ENCODE peak calls at places on chromosomes 6 and 20, in seven cellular contexts. N is adrenal gland; T is CD4-positive, alpha-beta T cell; J is endodermal cell; L is CD8-positive, alpha-beta T cell; F is WTC11; D is type B pancreatic cell. O is an unnamed sample.

GRCh38 chr6:159968295-159969203 is at the start of gene IGF2R:
- DNase-seq in T (peak; percentile 93), F (peak; percentile 91), D (peak; percentile 94), J (peak; percentile 96), N (peak; percentile 96), L (peak; percentile 86), O (peak; percentile 98)

GRCh38 chr6:21033575-21034026 is 499.3 kb downstream of the CDKAL1 start:
- DNase-seq in T (no peak), J (no peak), L (no peak), D (no peak), N (peak; percentile 30), F (no peak), O (no peak)

GRCh38 chr20:62181808-62182207 is 1.0 kb upstream of the MTG2 start:
- DNase-seq in N (no peak), D (no peak), F (no peak), T (no peak), J (no peak), L (no peak), O (no peak)

GRCh38 chr20:34309691-34310090 is 6.5 kb upstream of the AHCY start:
- DNase-seq in D (no peak), N (no peak), L (no peak), F (no peak), J (no peak), T (no peak), O (no peak)

GRCh38 chr6:41657131-41658094 is 19.1 kb downstream of the MDFI start:
- DNase-seq in L (no peak), N (no peak), F (no peak), J (peak; percentile 46), D (no peak), T (no peak), O (no peak)

GRCh38 chr6:116475151-116475550 is 14.0 kb downstream of the CALHM6 start:
- DNase-seq in T (no peak), L (no peak), N (no peak), F (no peak), D (no peak), J (no peak), O (no peak)

GRCh38 chr6:70282906-70283461 is 19.9 kb downstream of the COL9A1 start:
- DNase-seq in T (no peak), L (no peak), D (no peak), J (peak; percentile 90), N (no peak), F (peak; percentile 66), O (no peak)

GRCh38 chr6:163398104-163398503 is 16.4 kb upstream of the QKI start:
- DNase-seq in L (no peak), D (no peak), F (no peak), N (no peak), J (no peak), T (no peak), O (no peak)

GRCh38 chr20:16111853-16112412 is 461.3 kb downstream of the KIF16B start:
- DNase-seq in J (no peak), L (no peak), D (no peak), T (no peak), N (no peak), F (no peak), O (no peak)

GRCh38 chr6:134391221-134391620 is 73.3 kb upstream of the SGK1 start:
- DNase-seq in T (no peak), N (no peak), D (no peak), J (no peak), L (no peak), F (no peak), O (no peak)

GRCh38 chr20:17969884-17970409 is 1.1 kb downstream of the MGME1 start:
- DNase-seq in N (peak; percentile 48), F (no peak), J (peak; percentile 65), L (no peak), D (no peak), T (peak; percentile 4), O (peak; percentile 63)

GRCh38 chr6:82415820-82416219 is 52.2 kb downstream of the TPBG start:
- DNase-seq in J (no peak), F (no peak), T (no peak), N (no peak), D (no peak), L (no peak), O (no peak)

GRCh38 chr6:129030231-129030630 is 147.3 kb downstream of the LAMA2 start:
- DNase-seq in D (no peak), N (no peak), T (no peak), J (no peak), L (no peak), F (no peak), O (no peak)

GRCh38 chr20:51914758-51915157 is 112.4 kb upstream of the SALL4 start:
- DNase-seq in N (no peak), L (no peak), J (no peak), F (no peak), D (no peak), T (no peak), O (no peak)

GRCh38 chr6:16781348-16782169 is 20.3 kb upstream of the ATXN1 start:
- DNase-seq in J (no peak), N (no peak), L (no peak), F (no peak), D (no peak), T (no peak), O (no peak)

GRCh38 chr6:160667854-160668481 is 3.9 kb upstream of the LPA start:
- DNase-seq in D (no peak), L (no peak), J (peak; percentile 88), F (peak; percentile 76), N (no peak), T (no peak), O (peak; percentile 39)

GRCh38 chr20:25284131-25284601 is 36.3 kb downstream of the PYGB start:
- DNase-seq in F (peak; percentile 1), L (no peak), N (peak; percentile 8), T (no peak), J (no peak), D (no peak), O (no peak)

GRCh38 chr6:137870744-137871247 is 3.7 kb downstream of the TNFAIP3 start:
- DNase-seq in T (no peak), J (no peak), N (no peak), D (no peak), L (peak; percentile 41), F (no peak), O (peak; percentile 61)

GRCh38 chr6:137868721-137869631 is 1.9 kb downstream of the TNFAIP3 start:
- DNase-seq in N (no peak), F (no peak), D (no peak), T (no peak), J (no peak), L (no peak), O (no peak)

GRCh38 chr6:137870286-137870685 is 3.2 kb downstream of the TNFAIP3 start:
- DNase-seq in F (no peak), T (no peak), L (no peak), N (no peak), J (no peak), D (no peak), O (no peak)

GRCh38 chr6:137871299-137871698 is 4.2 kb downstream of the TNFAIP3 start:
- DNase-seq in D (no peak), F (no peak), J (no peak), L (no peak), N (no peak), T (no peak), O (no peak)

GRCh38 chr6:137869781-137870180 is 2.7 kb downstream of the TNFAIP3 start:
- DNase-seq in J (no peak), T (no peak), F (no peak), N (no peak), L (no peak), D (no peak), O (no peak)
- TF ChIP-seq CTCF in J (no peak), T (no peak), F (no peak), N (no peak), L (no peak), D (no peak), O (no peak)

GRCh38 chr6:76684881-76685280 is 612.4 kb upstream of the IMPG1 start:
- DNase-seq in J (peak; percentile 59), T (no peak), D (no peak), F (no peak), N (no peak), L (no peak), O (no peak)
- TF ChIP-seq CTCF in J (peak; percentile 60), T (no peak), D (no peak), F (no peak), N (no peak), L (no peak), O (no peak)

GRCh38 chr20:56347628-56348305 is 11.0 kb upstream of the FAM210B start:
- DNase-seq in T (no peak), L (no peak), D (no peak), J (peak; percentile 80), F (peak; percentile 17), N (no peak), O (no peak)

GRCh38 chr20:56345911-56346310 is 12.9 kb upstream of the FAM210B start:
- DNase-seq in T (no peak), J (no peak), F (no peak), D (no peak), N (no peak), L (no peak), O (no peak)

GRCh38 chr20:56342783-56343182 is 16.0 kb upstream of the FAM210B start:
- DNase-seq in D (no peak), J (no peak), N (no peak), F (no peak), L (no peak), T (no peak), O (no peak)

GRCh38 chr20:56348306-56348695 is 10.5 kb upstream of the FAM210B start:
- DNase-seq in F (no peak), T (no peak), J (no peak), D (no peak), L (no peak), N (no peak), O (no peak)

DNA sequence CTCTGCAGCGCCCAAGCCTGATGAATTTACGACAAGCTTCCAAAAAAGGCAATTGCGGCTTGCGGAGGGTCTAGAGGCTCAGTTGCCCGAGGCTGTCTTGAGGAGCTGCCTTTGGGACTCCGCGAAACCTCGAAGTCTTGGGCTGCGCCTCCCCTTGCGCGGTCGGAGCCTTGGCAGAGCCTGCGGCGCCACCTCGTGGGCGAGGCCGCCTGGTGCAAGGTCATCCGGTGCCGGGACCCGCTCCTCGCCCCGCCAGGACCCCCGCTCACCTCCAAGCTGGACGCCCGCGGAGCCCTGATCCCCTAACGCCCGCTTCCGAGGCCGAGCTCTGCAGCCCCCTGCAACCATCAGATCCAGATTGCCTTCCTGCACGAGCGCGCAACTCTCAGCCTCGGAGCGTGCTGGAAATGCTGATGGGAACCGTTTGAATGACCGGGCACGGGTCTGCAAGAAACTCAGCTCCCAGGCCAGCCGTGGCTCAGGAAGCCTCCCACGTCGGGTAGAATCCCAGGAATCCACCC is 14.9 kb upstream of the FAM210B start:
- DNase-seq in F (peak; percentile 90), J (peak; percentile 95), D (peak; percentile 81), L (no peak), T (peak; percentile 13), N (peak; percentile 68), O (peak; percentile 76)
- TF ChIP-seq CTCF in F (peak; percentile 68), J (peak; percentile 98), D (peak; percentile 96), L (peak; percentile 42), T (peak; percentile 27), N (peak; percentile 60), O (peak; percentile 92)

GRCh38 chr20:58362970-58363369 is 26.1 kb upstream of the VAPB start:
- DNase-seq in J (no peak), L (no peak), D (no peak), N (no peak), F (no peak), T (no peak), O (no peak)

GRCh38 chr20:58361549-58361948 is 27.5 kb upstream of the VAPB start:
- DNase-seq in F (no peak), D (no peak), L (no peak), T (no peak), J (no peak), N (no peak), O (no peak)

GRCh38 chr20:58362117-58362516 is 26.9 kb upstream of the VAPB start:
- DNase-seq in J (no peak), L (no peak), D (no peak), F (no peak), N (no peak), T (no peak), O (no peak)

GRCh38 chr20:58359441-58359840 is 29.6 kb upstream of the VAPB start:
- DNase-seq in L (no peak), T (no peak), D (no peak), N (no peak), J (peak; percentile 72), F (peak; percentile 43), O (no peak)
- TF ChIP-seq CTCF in L (no peak), T (no peak), D (no peak), N (no peak), J (peak; percentile 70), F (no peak), O (no peak)

O was measured in GM13977.